ENCODE peak calls at places on chromosomes 6 and 20, in six cellular contexts. M is thyroid gland, Z is IMR-90, A is tibial nerve, V is right lobe of liver, U is stomach. Q is an unnamed sample.

GRCh38 chr20:44392776-44393607 is 37.5 kb downstream of the HNF4A start:
- DNase-seq in M (no peak), Z (no peak), A (no peak), V (peak; percentile 89), U (no peak), Q (no peak)

GRCh38 chr20:3262566-3262965 is 23.6 kb upstream of the SLC4A11 start:
- DNase-seq in M (no peak), Z (peak; percentile 69), A (no peak), V (no peak), U (no peak), Q (no peak)

GRCh38 chr6:131825946-131826345 is 18.1 kb downstream of the ENPP1 start:
- DNase-seq in M (no peak), Z (peak; percentile 20), A (no peak), V (no peak), U (no peak), Q (no peak)

GRCh38 chr6:79143320-79143898 is 65.4 kb upstream of the PHIP start:
- DNase-seq in M (no peak), Z (no peak), A (no peak), V (no peak), U (no peak), Q (no peak)

GRCh38 chr6:84466521-84466920 is 239.1 kb upstream of the CEP162 start:
- DNase-seq in M (no peak), Z (peak; percentile 7), A (no peak), V (no peak), U (no peak), Q (no peak)

GRCh38 chr20:58890073-58890453 is 37.5 kb downstream of the GNAS start:
- DNase-seq in M (no peak), Z (no peak), A (no peak), V (no peak), U (no peak), Q (no peak)

GRCh38 chr20:24761220-24762065 is 187.6 kb upstream of the CST7 start:
- DNase-seq in M (no peak), Z (no peak), A (no peak), V (no peak), U (peak; percentile 15), Q (peak; percentile 61)

GRCh38 chr6:163180874-163181541 is 233.5 kb upstream of the QKI start:
- DNase-seq in M (peak; percentile 51), Z (no peak), A (peak; percentile 74), V (peak; percentile 89), U (peak; percentile 77), Q (peak; percentile 50)

GRCh38 chr6:87093651-87094050 is 1.3 kb downstream of the CGA start:
- DNase-seq in M (no peak), Z (peak; percentile 61), A (no peak), V (no peak), U (no peak), Q (no peak)

GRCh38 chr6:150683320-150683719 is 83.6 kb downstream of the PLEKHG1 start:
- DNase-seq in M (no peak), Z (no peak), A (no peak), V (peak; percentile 60), U (no peak), Q (no peak)

GRCh38 chr6:85479221-85479620 is 29.3 kb downstream of the NT5E start:
- DNase-seq in M (no peak), Z (peak; percentile 49), A (no peak), V (no peak), U (no peak), Q (no peak)

GRCh38 chr6:13362432-13362831 is 34.1 kb upstream of the TBC1D7 start:
- DNase-seq in M (peak; percentile 56), Z (peak; percentile 92), A (no peak), V (no peak), U (no peak), Q (no peak)

GRCh38 chr6:169386431-169387057 is 132.9 kb upstream of the THBS2 start:
- DNase-seq in M (no peak), Z (peak; percentile 7), A (no peak), V (no peak), U (no peak), Q (no peak)

GRCh38 chr6:149405823-149406765 is 6.0 kb downstream of the SUMO4 start:
- DNase-seq in M (no peak), Z (peak; percentile 51), A (no peak), V (no peak), U (no peak), Q (no peak)

GRCh38 chr20:63360850-63361497 is at the start of gene CHRNA4:
- DNase-seq in M (no peak), Z (no peak), A (no peak), V (peak; percentile 40), U (no peak), Q (no peak)

GRCh38 chr6:141169419-141169818 is 963.3 kb upstream of the GJE1 start:
- DNase-seq in M (no peak), Z (peak; percentile 77), A (no peak), V (no peak), U (no peak), Q (no peak)

GRCh38 chr6:94478178-94479140 is 1059.1 kb upstream of the EPHA7 start:
- DNase-seq in M (no peak), Z (no peak), A (no peak), V (no peak), U (no peak), Q (no peak)

GRCh38 chr6:32623693-32624092 is 13.5 kb upstream of the HLA-DQA1 start:
- DNase-seq in M (no peak), Z (no peak), A (no peak), V (no peak), U (no peak), Q (no peak)

GRCh38 chr20:41331731-41332130 is 8.9 kb upstream of the LPIN3 start:
- DNase-seq in M (peak; percentile 67), Z (no peak), A (no peak), V (peak; percentile 0), U (no peak), Q (no peak)

GRCh38 chr20:7879883-7880282 is 60.4 kb downstream of the HAO1 start:
- DNase-seq in M (no peak), Z (peak; percentile 43), A (no peak), V (no peak), U (no peak), Q (no peak)

GRCh38 chr6:140960566-140960965 is 1172.2 kb upstream of the GJE1 start:
- DNase-seq in M (no peak), Z (peak; percentile 70), A (no peak), V (no peak), U (no peak), Q (no peak)

GRCh38 chr6:53109612-53110011 is 39.0 kb downstream of the GCM1 start:
- DNase-seq in M (no peak), Z (no peak), A (no peak), V (no peak), U (no peak), Q (no peak)

GRCh38 chr6:34243901-34244884 is 4.6 kb downstream of the SMIM29 start:
- DNase-seq in M (peak; percentile 75), Z (peak; percentile 95), A (peak; percentile 43), V (peak; percentile 57), U (peak; percentile 63), Q (no peak)

GRCh38 chr6:141963543-141964295 is 169.0 kb upstream of the GJE1 start:
- DNase-seq in M (no peak), Z (peak; percentile 35), A (no peak), V (no peak), U (no peak), Q (no peak)

GRCh38 chr20:23100754-23101107 is 14.6 kb upstream of the CD93 start:
- DNase-seq in M (no peak), Z (no peak), A (no peak), V (no peak), U (no peak), Q (no peak)

GRCh38 chr20:23103284-23104018 is 17.3 kb upstream of the CD93 start:
- DNase-seq in M (no peak), Z (no peak), A (no peak), V (no peak), U (no peak), Q (no peak)

GRCh38 chr20:23100021-23100753 is 14.1 kb upstream of the CD93 start:
- DNase-seq in M (no peak), Z (no peak), A (no peak), V (no peak), U (no peak), Q (peak; percentile 83)

GRCh38 chr20:23105193-23105592 is 19.1 kb upstream of the CD93 start:
- DNase-seq in M (no peak), Z (no peak), A (no peak), V (no peak), U (no peak), Q (no peak)

GRCh38 chr20:23101696-23102095 is 15.6 kb upstream of the CD93 start:
- DNase-seq in M (no peak), Z (no peak), A (no peak), V (no peak), U (no peak), Q (no peak)
- H3K4me3 ChIP-seq in M (no peak overlapping the region), Z (no peak overlapping the region), A (no peak overlapping the region), V (no peak overlapping the region), U (no peak overlapping the region), Q (no peak overlapping the region)

GRCh38 chr6:19838442-19839236 is 1.5 kb downstream of the ID4 start:
- DNase-seq in M (peak; percentile 96), Z (peak; percentile 11), A (no peak), V (no peak), U (peak; percentile 74), Q (peak; percentile 86)
- TF ChIP-seq POLR2A in M (peak; percentile 86), Z (peak; percentile 33), A (no peak), V (no peak), U (no peak), Q (no peak)

GRCh38 chr6:138571585-138572199 is 72.4 kb upstream of the NHSL1 start:
- DNase-seq in M (no peak), Z (peak; percentile 12), A (no peak), V (no peak), U (no peak), Q (no peak)

GRCh38 chr6:138570716-138571020 is 71.4 kb upstream of the NHSL1 start:
- DNase-seq in M (no peak), Z (peak; percentile 17), A (no peak), V (no peak), U (no peak), Q (no peak)

GRCh38 chr6:138571174-138571573 is 71.9 kb upstream of the NHSL1 start:
- DNase-seq in M (no peak), Z (peak; percentile 26), A (no peak), V (no peak), U (no peak), Q (no peak)

GRCh38 chr6:138572885-138573284 is 73.6 kb upstream of the NHSL1 start:
- DNase-seq in M (no peak), Z (no peak), A (no peak), V (no peak), U (no peak), Q (no peak)

DNA sequence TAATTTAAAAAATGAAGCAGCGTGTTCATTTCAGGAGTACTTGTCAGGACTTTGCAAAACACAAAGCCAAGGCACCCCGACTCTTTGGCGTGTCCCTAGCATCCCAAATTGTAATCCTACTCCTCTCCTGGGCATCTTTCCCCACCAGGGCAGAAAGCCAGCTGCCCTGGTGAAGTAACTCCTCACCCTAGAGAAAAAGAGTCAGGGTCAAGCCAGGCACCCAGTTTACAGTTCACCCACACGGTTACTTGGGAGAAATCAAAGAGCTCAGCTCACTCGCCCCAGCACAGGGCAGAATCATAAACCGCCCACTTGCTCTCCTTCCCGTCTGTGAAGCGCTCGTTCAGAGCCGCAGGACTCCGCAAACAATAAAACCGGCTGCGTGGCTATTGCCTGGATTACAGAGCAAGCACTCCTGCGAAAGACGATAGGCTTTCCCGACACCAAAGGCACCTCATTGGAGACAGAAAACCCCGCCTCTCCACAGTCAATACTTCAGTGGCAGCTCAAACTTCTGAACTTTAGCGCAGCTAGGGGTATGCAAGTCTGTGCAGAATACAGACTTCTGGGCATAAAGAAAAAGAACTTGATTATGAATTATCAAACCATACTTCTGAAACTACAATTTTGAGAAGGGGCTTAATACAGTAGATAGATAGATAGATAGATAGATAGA is 73.0 kb upstream of the NHSL1 start:
- DNase-seq in M (peak; percentile 72), Z (peak; percentile 91), A (peak; percentile 37), V (peak; percentile 82), U (peak; percentile 89), Q (peak; percentile 91)
- H3K4me3 ChIP-seq in M (no peak overlapping the region), Z (peak overlapping the region; percentile 53), A (peak overlapping the region; percentile 21), V (peak overlapping the region; percentile 39), U (peak overlapping the region; percentile 41), Q (no peak overlapping the region)

GRCh38 chr6:121678245-121678644 is 242.8 kb downstream of the GJA1 start:
- DNase-seq in M (no peak), Z (peak; percentile 11), A (no peak), V (no peak), U (no peak), Q (no peak)
- TF ChIP-seq POLR2A in M (no peak), Z (no peak), A (no peak), V (no peak), U (no peak), Q (no peak)